ENCODE peak calls at places on chromosomes 12 and 14, in four cellular contexts. F is neural crest cell, O is MM.1S, M is activated B cell treated with CpG ODN at 0.5 μM for 24 hours. X is an unnamed sample.

GRCh38 chr14:61963926-61964325 is 201.7 kb downstream of the SNAPC1 start:
- DNase-seq in O (no peak), M (no peak), F (no peak), X (no peak)

GRCh38 chr12:110563702-110564470 is 19.2 kb downstream of the PPTC7 start:
- DNase-seq in F (no peak), O (no peak), M (no peak), X (no peak)

GRCh38 chr14:31819281-31819680 is 257.8 kb upstream of the ARHGAP5 start:
- DNase-seq in M (no peak), F (no peak), O (no peak), X (no peak)

GRCh38 chr12:49515266-49515665 is 23.6 kb upstream of the KCNH3 start:
- DNase-seq in F (no peak), O (no peak), M (no peak), X (no peak)

GRCh38 chr14:39212034-39212433 is 21.7 kb upstream of the MIA2 start:
- DNase-seq in O (no peak), M (no peak), F (no peak), X (no peak)

GRCh38 chr12:51507188-51507587 is 82.6 kb downstream of the SLC4A8 start:
- DNase-seq in F (no peak), O (no peak), M (no peak), X (no peak)

GRCh38 chr14:77508876-77509275 is 10.3 kb upstream of the ISM2 start:
- DNase-seq in M (no peak), O (no peak), F (no peak), X (no peak)

GRCh38 chr12:11872055-11872454 is 198.7 kb upstream of the BCL2L14 start:
- DNase-seq in F (no peak), O (no peak), M (no peak), X (no peak)

GRCh38 chr14:23294734-23295561 is 7.7 kb downstream of the PPP1R3E start:
- DNase-seq in F (peak; percentile 49), O (peak; percentile 24), M (peak; percentile 30), X (peak; percentile 41)

GRCh38 chr14:49461529-49462401 is 124.4 kb downstream of the RPS29 start:
- DNase-seq in O (peak; percentile 64), M (no peak), F (peak; percentile 37), X (no peak)

GRCh38 chr14:104770851-104771272 is 17.9 kb downstream of the SIVA1 start:
- DNase-seq in F (no peak), M (no peak), O (no peak), X (no peak)

GRCh38 chr12:113101751-113102150 is 33.8 kb downstream of the RASAL1 start:
- DNase-seq in M (no peak), F (no peak), O (no peak), X (no peak)

GRCh38 chr14:100341301-100342031 is 18.3 kb downstream of the SLC25A47 start:
- DNase-seq in M (no peak), F (no peak), O (no peak), X (no peak)

GRCh38 chr12:62703011-62703380 is 232.0 kb downstream of the PPM1H start:
- DNase-seq in F (no peak), O (no peak), M (no peak), X (no peak)

GRCh38 chr14:22981090-22982012 is 1.0 kb downstream of the AJUBA start:
- DNase-seq in M (peak; percentile 40), O (no peak), F (peak; percentile 33), X (peak; percentile 34)

GRCh38 chr12:31650927-31651326 is 8.6 kb upstream of the ETFBKMT start:
- DNase-seq in O (no peak), F (no peak), M (no peak), X (no peak)

GRCh38 chr14:26191123-26191522 is 406.7 kb downstream of the NOVA1 start:
- DNase-seq in O (no peak), F (no peak), M (no peak), X (no peak)

GRCh38 chr14:87306770-87307169 is 686.2 kb downstream of the GALC start:
- DNase-seq in F (no peak), M (no peak), O (no peak), X (no peak)

GRCh38 chr14:22106700-22107697 is 433.4 kb upstream of the OR4E1 start:
- DNase-seq in M (no peak), F (no peak), O (no peak), X (no peak)

GRCh38 chr14:34301107-34301734 is 160.8 kb downstream of the SPTSSA start:
- DNase-seq in O (peak; percentile 15), F (peak; percentile 23), M (no peak), X (no peak)

GRCh38 chr12:19189522-19189921 is 60.0 kb downstream of the PLEKHA5 start:
- DNase-seq in O (no peak), F (no peak), M (no peak), X (no peak)

GRCh38 chr12:11347810-11348209 is 37.6 kb upstream of the PRB4 start:
- DNase-seq in O (no peak), F (no peak), M (no peak), X (no peak)

GRCh38 chr12:54935235-54935951 is 49.2 kb downstream of the TESPA1 start:
- DNase-seq in M (no peak), O (no peak), F (no peak), X (no peak)

GRCh38 chr14:33774161-33774560 is 176.7 kb downstream of the EGLN3 start:
- DNase-seq in M (no peak), F (no peak), O (no peak), X (peak; percentile 26)

GRCh38 chr12:14949631-14950030 is 11.3 kb upstream of the ERP27 start:
- DNase-seq in M (no peak), F (no peak), O (no peak), X (no peak)

GRCh38 chr12:71107976-71108749 is 49.6 kb downstream of the TSPAN8 start:
- DNase-seq in F (no peak), O (no peak), M (no peak), X (no peak)

GRCh38 chr12:6253278-6253677 is 53.1 kb downstream of the CD9 start:
- DNase-seq in O (no peak), M (no peak), F (no peak), X (no peak)

GRCh38 chr12:19186722-19187661 is 57.5 kb downstream of the PLEKHA5 start:
- DNase-seq in O (peak; percentile 56), M (no peak), F (no peak), X (no peak)

GRCh38 chr14:86038401-86038985 is 508.5 kb downstream of the FLRT2 start:
- DNase-seq in F (peak; percentile 40), M (no peak), O (peak; percentile 31), X (peak; percentile 71)

DNA sequence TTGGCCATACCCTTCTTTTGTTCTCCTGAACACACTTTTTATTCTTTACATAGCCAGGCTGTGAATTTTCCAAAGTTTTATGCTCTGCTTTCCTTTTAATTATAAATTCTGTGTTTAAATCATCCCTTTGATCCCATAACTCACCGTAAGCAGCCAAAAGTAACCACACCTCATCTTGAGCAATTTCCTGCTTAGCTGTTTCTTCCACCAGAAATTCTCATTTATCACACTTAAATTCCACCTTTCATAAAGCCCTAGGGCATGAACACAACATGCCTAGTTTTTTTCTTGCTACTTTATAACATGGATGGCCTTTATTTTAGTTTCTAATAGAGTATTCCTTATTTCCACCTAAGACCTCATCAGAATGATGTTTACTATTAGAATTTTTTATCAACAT is 510.7 kb downstream of the C12orf50 start:
- DNase-seq in M (no peak), F (no peak), O (no peak), X (no peak)
- TF ChIP-seq CTCF in M (no peak), F (no peak), O (no peak), X (no peak)

DNA sequence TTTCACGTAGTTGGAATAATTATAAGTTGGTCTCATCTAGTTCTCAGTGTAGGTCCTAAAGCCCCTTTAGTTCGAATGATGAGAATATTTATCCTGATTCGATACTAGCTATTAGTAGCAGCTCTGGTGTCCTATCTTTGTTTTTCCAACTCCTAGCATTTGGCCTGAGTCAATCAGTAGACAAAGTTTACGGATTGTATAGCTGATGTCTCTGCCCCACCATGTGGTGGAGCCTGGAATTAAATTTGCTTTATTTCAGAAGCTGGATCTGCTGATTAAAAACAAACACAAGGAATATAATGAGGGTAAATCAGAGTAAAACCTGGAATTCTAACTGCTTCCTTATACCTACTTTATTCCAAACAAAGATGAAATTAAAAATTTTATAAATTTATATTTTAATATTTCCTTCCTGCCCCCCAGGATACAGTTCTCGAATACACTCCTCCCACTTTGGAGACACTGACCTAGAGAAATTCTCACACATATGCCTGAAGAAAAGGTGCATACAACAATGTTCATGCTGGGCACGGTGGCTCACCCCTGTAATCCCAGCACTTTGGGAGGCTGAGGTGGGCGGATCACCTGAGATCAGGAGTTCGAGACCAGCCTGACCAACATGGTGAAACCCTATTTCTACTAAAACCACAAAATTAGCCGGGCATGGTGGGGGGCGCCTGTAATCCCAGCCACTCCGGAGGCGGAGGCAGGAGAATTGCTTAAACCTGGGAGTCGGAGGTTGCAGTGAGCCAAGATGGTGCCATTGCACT is 7.6 kb upstream of the BRMS1L start:
- DNase-seq in M (no peak), O (no peak), F (peak; percentile 14), X (no peak)
- TF ChIP-seq CTCF in M (no peak), O (peak; percentile 36), F (peak; percentile 68), X (peak; percentile 69)

DNA sequence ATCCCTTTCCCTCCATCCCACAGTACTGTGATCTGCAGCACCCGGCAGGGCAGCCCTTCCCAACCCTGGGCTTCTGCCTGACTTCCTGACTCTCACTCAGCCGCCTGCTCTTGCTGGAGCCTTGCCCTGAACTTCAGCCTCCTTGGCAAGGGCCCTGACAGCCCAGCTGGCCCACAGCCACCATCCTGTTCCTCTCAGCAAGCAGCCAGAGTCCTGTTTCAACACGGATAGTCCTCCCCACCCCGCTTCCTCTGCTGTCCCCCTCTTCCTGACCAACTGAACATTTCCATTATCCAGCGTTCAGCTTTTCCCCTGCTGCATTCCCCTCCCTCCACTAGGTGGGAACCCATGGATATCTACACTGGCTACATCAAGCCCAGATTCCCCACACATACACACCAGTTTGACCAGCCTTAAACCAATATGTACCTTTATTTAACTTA is 74.0 kb upstream of the MDM1 start:
- DNase-seq in O (no peak), F (no peak), M (no peak), X (no peak)
- TF ChIP-seq CTCF in O (no peak), F (no peak), M (no peak), X (no peak)

GRCh38 chr12:114669501-114670256 is 14.3 kb downstream of the TBX3 start:
- DNase-seq in O (no peak), M (no peak), F (no peak), X (no peak)

GRCh38 chr12:114668905-114669304 is 15.1 kb downstream of the TBX3 start:
- DNase-seq in F (no peak), M (no peak), O (no peak), X (no peak)

GRCh38 chr12:114667669-114668150 is 16.3 kb downstream of the TBX3 start:
- DNase-seq in F (no peak), O (no peak), M (no peak), X (no peak)

GRCh38 chr12:114666746-114667668 is 17.0 kb downstream of the TBX3 start:
- DNase-seq in F (no peak), M (no peak), O (no peak), X (peak; percentile 52)

DNA sequence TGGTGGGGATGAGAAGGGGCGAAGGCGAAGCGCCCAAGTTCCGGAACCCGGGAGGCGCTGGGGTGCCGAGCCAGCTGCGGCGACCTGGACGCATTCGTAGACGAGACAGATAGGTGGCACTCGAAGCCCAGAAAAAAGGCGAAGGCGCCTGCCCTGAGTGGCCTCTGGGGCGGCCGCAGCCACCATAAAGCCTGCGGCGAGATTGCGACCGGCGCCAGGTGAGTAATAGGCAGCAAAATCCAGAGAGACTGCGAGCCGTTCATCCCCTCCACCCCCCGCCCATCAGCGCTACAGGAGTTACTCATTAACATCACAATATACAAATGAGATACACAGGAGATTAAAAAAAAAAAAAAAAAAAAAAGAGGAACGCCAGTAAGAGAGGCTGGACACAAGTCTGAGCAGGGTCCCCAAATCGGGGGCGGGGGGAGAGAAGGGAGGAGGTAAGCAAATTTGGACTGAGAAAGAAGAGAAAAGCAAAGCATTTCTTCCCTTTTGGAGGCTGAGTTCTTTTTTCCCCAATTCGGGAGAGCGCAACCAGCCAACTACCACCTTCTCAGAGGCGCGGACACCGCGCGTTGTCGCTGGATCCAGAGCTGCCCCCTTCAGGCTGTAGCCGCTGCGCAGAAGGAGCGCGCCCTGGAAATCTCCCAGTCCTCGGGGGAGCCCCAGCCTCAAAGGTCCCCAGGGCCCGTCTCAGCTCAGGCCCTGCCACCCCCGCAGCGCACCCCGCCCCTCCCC is 15.7 kb downstream of the TBX3 start:
- DNase-seq in M (no peak), F (peak; percentile 55), O (peak; percentile 47), X (peak; percentile 78)
- TF ChIP-seq CTCF in M (no peak), F (peak; percentile 67), O (peak; percentile 21), X (peak; percentile 20)

X was measured in glutamatergic neuron.